ENCODE peak calls at places on chromosome 20, in eight cellular contexts. F is HepG2, H is H1, C is K562, M is HCT116, A is SK-N-SH, R is endothelial cell of umbilical vein, J is GM12878. X is an unnamed sample.

GRCh38 chr20:38418509-38419204 is 16.5 kb downstream of the SNHG17 start:
- DNase-seq in J (no peak), A (no peak), C (no peak), R (peak; percentile 77), M (no peak), H (no peak), F (no peak), X (no peak)

GRCh38 chr20:32585519-32586127 is 490 bp upstream of the NOL4L start:
- DNase-seq in A (no peak), M (no peak), C (no peak), R (no peak), H (no peak), J (peak; percentile 26), F (no peak), X (peak; percentile 80)

GRCh38 chr20:57663241-57663640 is 43.0 kb upstream of the ZBP1 start:
- DNase-seq in F (no peak), R (no peak), C (no peak), A (peak; percentile 16), H (no peak), J (no peak), M (no peak), X (no peak)

GRCh38 chr20:18496740-18497592 is at the start of gene RBBP9:
- DNase-seq in A (peak; percentile 92), J (peak; percentile 31), R (peak; percentile 85), C (peak; percentile 61), F (peak; percentile 84), H (peak; percentile 71), M (peak; percentile 56), X (peak; percentile 95)

GRCh38 chr20:21338291-21338690 is 35.2 kb downstream of the XRN2 start:
- DNase-seq in C (no peak), R (peak; percentile 51), J (no peak), M (no peak), H (no peak), F (no peak), A (no peak), X (no peak)

GRCh38 chr20:20037960-20038359 is 14.3 kb downstream of the CRNKL1 start:
- DNase-seq in J (no peak), M (no peak), F (no peak), H (no peak), C (no peak), R (peak; percentile 82), A (no peak), X (peak; percentile 66)

GRCh38 chr20:34559311-34560140 is 1.0 kb downstream of the MAP1LC3A start:
- DNase-seq in C (no peak), R (no peak), H (no peak), A (peak; percentile 61), J (no peak), M (no peak), F (no peak), X (peak; percentile 30)

GRCh38 chr20:39706089-39706721 is 744.1 kb downstream of the DHX35 start:
- DNase-seq in H (no peak), M (no peak), R (peak; percentile 75), F (no peak), C (no peak), A (peak; percentile 21), J (no peak), X (no peak)

GRCh38 chr20:2946988-2947961 is 74.0 kb downstream of the PTPRA start:
- DNase-seq in R (no peak), H (no peak), A (no peak), C (peak; percentile 36), F (peak; percentile 100), M (no peak), J (no peak), X (no peak)

GRCh38 chr20:46767127-46767761 is 57.8 kb downstream of the SLC2A10 start:
- DNase-seq in C (peak; percentile 75), H (no peak), R (peak; percentile 25), M (peak; percentile 46), J (no peak), F (peak; percentile 63), A (peak; percentile 43), X (peak; percentile 94)

DNA sequence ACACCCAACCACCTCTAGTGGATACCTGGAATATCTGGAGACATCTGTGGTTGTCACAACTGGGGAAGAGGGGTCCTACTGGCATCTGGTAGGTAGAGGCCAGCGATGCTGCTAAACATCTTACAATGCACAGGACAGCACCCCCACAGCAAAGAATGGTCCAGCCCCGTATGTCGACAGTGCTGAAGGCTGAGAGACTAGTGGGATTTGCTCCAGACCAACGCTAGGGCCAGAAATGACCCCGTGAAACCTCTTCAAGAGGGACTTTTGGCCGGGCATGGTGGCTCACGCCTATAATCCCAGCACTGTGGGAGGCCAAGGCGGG is 7.2 kb downstream of the PREX1 start:
- DNase-seq in M (no peak), A (no peak), H (no peak), J (no peak), F (no peak), C (no peak), R (no peak), X (no peak)
- H3K4me2 ChIP-seq in M (no peak overlapping the region), A (no peak overlapping the region), H (no peak overlapping the region), J (peak overlapping the region; percentile 88), F (no peak overlapping the region), C (no peak overlapping the region), R (no peak overlapping the region), X (no peak overlapping the region)

GRCh38 chr20:25017257-25017803 is 24.8 kb upstream of the APMAP start:
- DNase-seq in A (no peak), J (no peak), C (no peak), H (no peak), R (no peak), F (peak; percentile 64), M (no peak), X (peak; percentile 60)
- TF ChIP-seq POLR2AphosphoS5 in A (no peak), J (no peak), C (no peak), H (no peak), R (no peak), F (no peak), M (no peak), X (no peak)

GRCh38 chr20:53657289-53657678 is 63.6 kb upstream of the ZNF217 start:
- DNase-seq in M (no peak), H (no peak), J (no peak), C (no peak), R (no peak), A (no peak), F (no peak), X (no peak)
- H3K4me1 ChIP-seq in M (peaks cover 8% of the 10 kb centered on the region), H (peaks cover 8% of the 10 kb centered on the region), J (peaks cover 75% of the 10 kb centered on the region), C (peaks cover 7% of the 10 kb centered on the region), R (peaks cover 5% of the 10 kb centered on the region), A (peaks cover 20% of the 10 kb centered on the region), F (peaks cover 76% of the 10 kb centered on the region), X (peaks cover 49% of the 10 kb centered on the region)

GRCh38 chr20:5136096-5136495 is 9.3 kb downstream of the CDS2 start:
- DNase-seq in R (no peak), H (no peak), F (no peak), C (no peak), M (no peak), A (no peak), J (no peak), X (peak; percentile 66)
- H3K4me2 ChIP-seq in R (no peak overlapping the region), H (no peak overlapping the region), F (no peak overlapping the region), C (no peak overlapping the region), M (no peak overlapping the region), A (no peak overlapping the region), J (peak overlapping the region; percentile 21), X (no peak overlapping the region)

DNA sequence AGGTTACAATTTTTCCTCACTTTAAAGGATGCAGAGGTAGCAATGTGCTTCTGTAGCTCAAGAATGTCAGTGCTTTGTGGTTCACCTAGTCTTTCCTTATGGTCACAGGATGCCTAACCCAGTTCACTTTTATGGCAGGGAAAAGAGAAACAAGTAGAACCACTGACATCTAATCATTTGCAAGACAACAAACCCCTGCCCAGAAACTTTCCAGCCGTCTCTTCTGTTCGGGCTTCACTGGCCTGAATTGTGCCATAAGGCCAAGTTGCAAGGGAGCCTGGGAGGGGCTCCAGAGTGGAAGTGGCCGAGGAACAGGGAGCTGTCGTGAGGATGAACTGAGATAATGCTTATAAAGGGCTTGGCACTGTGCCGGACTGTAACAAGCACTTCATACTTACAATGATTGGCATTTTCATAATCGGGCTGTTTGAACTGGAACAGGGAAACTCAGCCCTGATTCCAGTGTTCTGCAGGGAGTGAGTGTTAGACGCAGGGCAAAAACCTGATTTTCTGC is 212.6 kb downstream of the BCAS1 start:
- DNase-seq in C (no peak), R (peak; percentile 27), J (no peak), M (no peak), H (no peak), F (no peak), A (no peak), X (peak; percentile 54)
- TF ChIP-seq POLR2AphosphoS5 in C (no peak), R (no peak), J (no peak), M (no peak), H (no peak), F (no peak), A (no peak), X (no peak)

DNA sequence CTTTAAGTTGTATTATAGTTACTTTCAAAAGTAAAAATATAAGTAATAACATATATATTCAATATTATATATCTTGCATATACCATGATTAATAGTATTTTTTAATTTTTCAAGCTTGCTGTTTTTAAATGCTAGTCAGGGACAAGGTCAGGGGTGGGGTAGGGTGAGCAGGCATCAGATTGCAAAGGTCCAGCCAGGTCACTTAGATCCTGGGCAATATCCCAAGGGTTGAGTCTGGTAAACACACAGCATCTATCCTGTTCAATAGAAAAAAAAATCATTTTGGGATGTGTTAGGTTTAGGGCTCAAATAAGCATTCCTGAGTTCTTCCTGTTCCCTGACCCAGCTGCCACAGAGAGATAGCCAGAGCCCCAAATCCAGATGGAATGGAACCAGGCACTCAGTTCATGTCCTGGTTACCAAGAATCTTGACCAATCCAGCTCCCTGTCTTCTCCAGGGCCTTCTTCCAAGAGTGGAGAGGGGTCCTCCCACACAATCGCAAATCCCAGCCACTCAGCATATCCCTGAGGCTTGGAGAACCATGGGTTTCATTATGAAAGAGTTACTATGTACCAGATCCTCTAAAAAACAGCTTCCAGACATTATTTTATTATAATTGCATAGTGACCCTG is 134.9 kb upstream of the TOP1 start:
- DNase-seq in F (no peak), R (no peak), H (no peak), M (no peak), A (no peak), C (no peak), J (no peak), X (no peak)
- H3K4me1 ChIP-seq in F (no peaks in the 10 kb centered on the region), R (no peaks in the 10 kb centered on the region), H (no peaks in the 10 kb centered on the region), M (no peaks in the 10 kb centered on the region), A (peaks cover 18% of the 10 kb centered on the region), C (no peaks in the 10 kb centered on the region), J (no peaks in the 10 kb centered on the region), X (no peaks in the 10 kb centered on the region)